ENCODE peak calls at places on chromosomes 6 and 20, in four cellular contexts. J is CD8-positive, alpha-beta T cell; M is stomach; D is astrocyte. X is an unnamed sample.

GRCh38 chr20:15141880-15142279 is 804.5 kb upstream of the FLRT3 start:
- DNase-seq in J (no peak), D (no peak), M (no peak), X (no peak)

GRCh38 chr6:136736281-136736960 is 55.9 kb downstream of the MAP3K5 start:
- DNase-seq in J (no peak), D (peak; percentile 38), M (no peak), X (no peak)

GRCh38 chr6:111745636-111746035 is 127.6 kb downstream of the FYN start:
- DNase-seq in D (no peak), M (no peak), J (no peak), X (no peak)

GRCh38 chr6:64012351-64013060 is 376.9 kb downstream of the PHF3 start:
- DNase-seq in M (no peak), J (no peak), D (peak; percentile 1), X (no peak)

GRCh38 chr6:156718647-156719394 is 58.4 kb upstream of the ARID1B start:
- DNase-seq in J (no peak), D (peak; percentile 77), M (peak; percentile 33), X (no peak)

GRCh38 chr6:138685257-138685656 is 88.3 kb upstream of the CCDC28A start:
- DNase-seq in D (no peak), M (no peak), J (no peak), X (no peak)

GRCh38 chr20:10047427-10047826 is 12.6 kb downstream of the ANKEF1 start:
- DNase-seq in M (no peak), D (no peak), J (no peak), X (no peak)

GRCh38 chr6:132272776-132273175 is 128.5 kb downstream of the MOXD1 start:
- DNase-seq in D (no peak), J (no peak), M (no peak), X (no peak)

GRCh38 chr6:132219901-132220300 is 181.4 kb downstream of the MOXD1 start:
- DNase-seq in M (no peak), D (no peak), J (no peak), X (no peak)

GRCh38 chr6:141463237-141463977 is 669.3 kb upstream of the GJE1 start:
- DNase-seq in J (no peak), M (no peak), D (peak; percentile 66), X (no peak)

GRCh38 chr20:23766531-23766930 is 15.8 kb upstream of the CST1 start:
- DNase-seq in J (no peak), D (no peak), M (no peak), X (no peak)

GRCh38 chr20:33675127-33675954 is 1.1 kb upstream of the NECAB3 start:
- DNase-seq in D (no peak), M (no peak), J (no peak), X (no peak)

GRCh38 chr20:47089151-47089550 is 194.5 kb downstream of the EYA2 start:
- DNase-seq in J (no peak), M (no peak), D (no peak), X (no peak)

GRCh38 chr6:85641522-85641915 is 1.2 kb downstream of the SYNCRIP start:
- DNase-seq in D (no peak), J (no peak), M (no peak), X (no peak)

GRCh38 chr6:163164175-163164900 is 250.2 kb upstream of the QKI start:
- DNase-seq in J (no peak), D (no peak), M (no peak), X (no peak)

GRCh38 chr6:34319471-34319885 is 70.7 kb upstream of the SMIM29 start:
- DNase-seq in M (no peak), J (no peak), D (no peak), X (no peak)

GRCh38 chr6:121506761-121507754 is 71.6 kb downstream of the GJA1 start:
- DNase-seq in J (no peak), D (peak; percentile 91), M (no peak), X (no peak)

GRCh38 chr20:11651647-11652046 is 266.0 kb upstream of the BTBD3 start:
- DNase-seq in D (no peak), J (no peak), M (no peak), X (no peak)

GRCh38 chr6:144547409-144547808 is 262.3 kb downstream of the UTRN start:
- DNase-seq in J (no peak), D (no peak), M (no peak), X (no peak)

GRCh38 chr6:92047886-92048285 is 1371.5 kb downstream of the EPHA7 start:
- DNase-seq in M (no peak), D (no peak), J (no peak), X (no peak)

GRCh38 chr6:73969982-73970960 is 274.3 kb downstream of the CD109 start:
- DNase-seq in J (no peak), M (no peak), D (peak; percentile 45), X (no peak)

GRCh38 chr20:50787181-50787580 is 7.7 kb upstream of the BCAS4 start:
- DNase-seq in J (no peak), M (no peak), D (no peak), X (no peak)

GRCh38 chr6:103113416-103113815 is 1719.9 kb downstream of the GRIK2 start:
- DNase-seq in M (no peak), J (no peak), D (no peak), X (no peak)

GRCh38 chr6:25504661-25505060 is 147.4 kb upstream of the SCGN start:
- DNase-seq in J (no peak), D (peak; percentile 82), M (no peak), X (no peak)

GRCh38 chr20:1524004-1524403 is 32.8 kb upstream of the SIRPB2 start:
- DNase-seq in D (no peak), J (no peak), M (no peak), X (no peak)

GRCh38 chr6:148874698-148875293 is 128.0 kb downstream of the UST start:
- DNase-seq in M (no peak), J (no peak), D (peak; percentile 87), X (no peak)

GRCh38 chr6:170279977-170280688 is 10.7 kb downstream of the DLL1 start:
- DNase-seq in J (peak; percentile 50), D (no peak), M (peak; percentile 75), X (no peak)

GRCh38 chr20:29430531-29430930 is 1826.9 kb upstream of the DEFB115 start:
- DNase-seq in D (no peak), M (no peak), J (no peak), X (no peak)

GRCh38 chr6:110140650-110141049 is 38.8 kb downstream of the WASF1 start:
- DNase-seq in D (peak; percentile 3), J (no peak), M (no peak), X (no peak)

GRCh38 chr6:103797738-103798137 is 1062.0 kb downstream of the HACE1 start:
- DNase-seq in J (no peak), D (no peak), M (no peak), X (no peak)

GRCh38 chr20:33070413-33071053 is 8.9 kb upstream of the BPIFB4 start:
- DNase-seq in M (no peak), J (no peak), D (no peak), X (no peak)

GRCh38 chr6:44059359-44060342 is 67.6 kb downstream of the MRPL14 start:
- DNase-seq in D (peak; percentile 91), J (no peak), M (peak; percentile 54), X (no peak)

GRCh38 chr20:38770970-38771369 is 22.7 kb downstream of the ACTR5 start:
- DNase-seq in J (no peak), D (no peak), M (no peak), X (no peak)

GRCh38 chr20:38774167-38774566 is 25.9 kb downstream of the ACTR5 start:
- DNase-seq in M (no peak), J (no peak), D (no peak), X (no peak)

GRCh38 chr20:38769376-38770295 is 21.4 kb downstream of the ACTR5 start:
- DNase-seq in J (no peak), D (no peak), M (no peak), X (no peak)

GRCh38 chr20:38770546-38770945 is 22.3 kb downstream of the ACTR5 start:
- DNase-seq in M (no peak), J (no peak), D (no peak), X (no peak)

DNA sequence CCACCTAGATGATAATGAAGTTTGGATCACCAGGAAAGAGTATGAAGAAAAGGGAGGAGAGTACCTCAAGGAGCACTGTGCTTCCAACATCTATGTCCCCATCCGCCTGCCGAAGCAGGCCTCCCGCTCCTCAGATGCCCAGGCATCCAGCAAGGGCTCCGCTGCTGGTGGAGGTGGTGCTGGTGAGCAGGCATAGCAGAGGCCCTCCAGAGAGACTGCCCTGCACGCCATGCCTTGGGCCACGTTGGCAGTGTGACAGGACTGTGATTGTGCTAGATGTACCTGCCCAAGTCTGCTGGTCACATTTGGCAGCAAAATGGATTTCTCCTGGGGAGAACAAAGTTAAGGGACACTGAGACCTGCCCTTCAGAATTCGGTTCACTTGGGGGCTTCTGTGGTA is 23.4 kb downstream of the ACTR5 start:
- DNase-seq in M (no peak), J (no peak), D (no peak), X (peak; percentile 66)
- H3K36me3 ChIP-seq in M (peaks cover 100% of the 10 kb centered on the region), J (peaks cover 36% of the 10 kb centered on the region), D (no peaks in the 10 kb centered on the region), X (no peaks in the 10 kb centered on the region)

GRCh38 chr6:122956376-122956775 is 39.7 kb upstream of the CLVS2 start:
- DNase-seq in J (no peak), D (no peak), M (no peak), X (no peak)
- TF ChIP-seq CTCF in J (no peak), D (no peak), M (no peak), X (no peak)

DNA sequence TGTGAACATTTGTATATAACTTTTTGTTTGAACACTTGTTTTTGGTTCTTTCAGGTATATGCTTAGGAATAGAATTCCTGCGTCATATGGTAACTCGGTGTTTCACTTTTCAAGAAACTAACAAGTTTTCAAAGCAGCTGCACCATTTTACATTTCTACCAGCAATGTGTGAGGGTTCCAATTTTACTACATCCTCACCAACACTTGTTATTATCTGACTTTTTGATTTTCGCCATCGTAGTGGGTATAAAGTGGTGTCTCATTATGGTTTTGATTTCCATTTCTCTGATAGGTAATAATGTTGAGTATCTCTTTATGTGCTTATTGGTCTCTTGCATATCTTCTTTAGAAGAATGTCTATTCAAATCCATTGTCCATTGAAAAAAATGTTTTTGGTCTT is 39.6 kb upstream of the MROH8 start:
- DNase-seq in M (no peak), J (no peak), D (no peak), X (no peak)
- H3K36me3 ChIP-seq in M (peaks cover 87% of the 10 kb centered on the region), J (peaks cover 45% of the 10 kb centered on the region), D (peaks cover 20% of the 10 kb centered on the region), X (peaks cover 21% of the 10 kb centered on the region)

GRCh38 chr20:53757472-53757913 is 163.9 kb upstream of the ZNF217 start:
- DNase-seq in J (no peak), D (no peak), M (no peak), X (no peak)
- TF ChIP-seq CTCF in J (no peak), D (no peak), M (no peak), X (no peak)

DNA sequence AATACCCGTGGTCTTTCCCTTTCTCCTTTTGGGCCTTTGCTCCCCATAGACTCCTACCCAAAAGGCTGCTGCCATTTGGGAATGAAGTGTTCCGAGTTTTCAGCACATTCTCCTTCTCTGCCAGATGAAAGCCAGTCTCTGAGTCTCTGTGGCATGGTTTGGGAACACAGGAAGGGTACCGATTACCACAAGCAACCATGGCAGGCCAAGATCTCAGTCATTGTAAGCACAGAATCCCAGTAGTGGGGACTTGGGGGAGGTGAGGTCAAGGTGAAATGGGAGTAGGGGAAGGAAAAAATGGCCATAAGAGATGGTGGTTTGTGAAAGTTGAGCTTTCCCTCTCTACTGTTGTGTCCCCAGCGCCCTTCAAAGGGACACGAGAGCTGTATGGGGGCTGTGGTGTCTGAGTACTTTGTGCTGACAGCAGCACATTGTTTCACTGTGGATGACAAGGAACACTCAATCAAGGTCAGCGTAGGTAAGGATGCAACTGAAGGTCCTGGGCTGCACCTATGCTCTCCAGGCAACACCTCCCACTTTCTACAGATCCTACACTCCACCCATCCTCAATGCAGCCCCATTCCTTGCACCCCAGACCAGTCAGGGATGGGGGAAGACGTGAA is 4.1 kb downstream of the CFB start:
- DNase-seq in D (no peak), J (no peak), M (no peak), X (no peak)
- H3K36me3 ChIP-seq in D (peaks cover 28% of the 10 kb centered on the region), J (peaks cover 35% of the 10 kb centered on the region), M (peaks cover 60% of the 10 kb centered on the region), X (peaks cover 50% of the 10 kb centered on the region)

GRCh38 chr20:20369353-20370086 is 1.6 kb downstream of the INSM1 start:
- DNase-seq in M (peak; percentile 34), J (no peak), D (no peak), X (no peak)
- TF ChIP-seq CTCF in M (no peak), J (no peak), D (no peak), X (no peak)